ENCODE peak calls at places on chromosomes 3 and 15, in eight cellular contexts. Y is effector CD4-positive, alpha-beta T cell; W is ACHN; S is HEK293T; M is GM23248; F is HT-29; L is AG09309; G is stimulated activated CD4-positive, alpha-beta T cell treated with anti-CD3 and anti-CD28 coated beads, Interleukin-12 subunit alpha, Interleukin-12 subunit beta, amount 100 ng/mL, for 48 hours. R is an unnamed sample.

GRCh38 chr3:57152150-57152549 is 13.0 kb downstream of the IL17RD start:
- DNase-seq in Y (no peak), W (no peak), S (peak), M (no peak), F (no peak), L (no peak), G (no peak), R (peak)

GRCh38 chr3:80307844-80308243 is 540.0 kb upstream of the ROBO1 start:
- DNase-seq in Y (no peak), W (no peak), S (no peak), M (no peak), F (no peak), L (no peak), G (no peak), R (no peak)

GRCh38 chr3:79052054-79052681 is 715.6 kb downstream of the ROBO1 start:
- DNase-seq in Y (no peak), W (no peak), S (no peak), M (no peak), F (no peak), L (no peak), G (no peak), R (peak)

GRCh38 chr3:125401402-125401801 is 26.3 kb upstream of the ZNF148 start:
- DNase-seq in Y (no peak), W (peak), S (no peak), M (peak), F (no peak), L (no peak), G (no peak), R (peak)

GRCh38 chr3:51434746-51435323 is 43.8 kb downstream of the RBM15B start:
- DNase-seq in Y (peak), W (peak), S (peak), M (peak), F (peak), L (no peak), G (peak), R (peak)

GRCh38 chr3:30266536-30266935 is 339.9 kb upstream of the TGFBR2 start:
- DNase-seq in Y (no peak), W (no peak), S (no peak), M (peak), F (no peak), L (no peak), G (no peak), R (no peak)

GRCh38 chr3:159865042-159865579 is 123.5 kb upstream of the IL12A start:
- DNase-seq in Y (no peak), W (no peak), S (no peak), M (peak), F (no peak), L (peak), G (no peak), R (no peak)

GRCh38 chr3:23068016-23068728 is 135.0 kb upstream of the UBE2E2 start:
- DNase-seq in Y (no peak), W (no peak), S (no peak), M (no peak), F (no peak), L (no peak), G (no peak), R (no peak)

GRCh38 chr3:97823503-97824004 is 1.7 kb downstream of the CRYBG3 start:
- DNase-seq in Y (no peak), W (no peak), S (no peak), M (peak), F (no peak), L (no peak), G (no peak), R (no peak)

GRCh38 chr3:194139085-194139976 is 3.4 kb downstream of the HES1 start:
- DNase-seq in Y (no peak), W (peak), S (no peak), M (peak), F (peak), L (peak), G (no peak), R (peak)

GRCh38 chr15:43488790-43489585 is 4.0 kb downstream of the TP53BP1 start:
- DNase-seq in Y (no peak), W (no peak), S (no peak), M (no peak), F (no peak), L (no peak), G (no peak), R (no peak)

GRCh38 chr3:74582982-74583381 is 31.5 kb downstream of the CNTN3 start:
- DNase-seq in Y (no peak), W (no peak), S (no peak), M (no peak), F (no peak), L (no peak), G (no peak), R (no peak)

GRCh38 chr3:125220681-125221429 is 8.3 kb upstream of the SLC12A8 start:
- DNase-seq in Y (no peak), W (no peak), S (no peak), M (peak), F (no peak), L (no peak), G (no peak), R (no peak)

GRCh38 chr3:37668431-37668830 is 193.2 kb upstream of the CTDSPL start:
- DNase-seq in Y (no peak), W (no peak), S (no peak), M (peak), F (no peak), L (no peak), G (no peak), R (no peak)

GRCh38 chr15:48381861-48382260 is 50.6 kb downstream of the DUT start:
- DNase-seq in Y (no peak), W (no peak), S (no peak), M (no peak), F (no peak), L (no peak), G (no peak), R (no peak)

GRCh38 chr15:32817570-32817969 is 99.8 kb downstream of the GREM1 start:
- DNase-seq in Y (no peak), W (no peak), S (no peak), M (no peak), F (no peak), L (no peak), G (no peak), R (no peak)

GRCh38 chr3:17894434-17895060 is 152.1 kb upstream of the TBC1D5 start:
- DNase-seq in Y (no peak), W (peak), S (peak), M (peak), F (peak), L (no peak), G (peak), R (peak)

GRCh38 chr3:67648701-67649100 is 5.7 kb downstream of the SUCLG2 start:
- DNase-seq in Y (no peak), W (peak), S (no peak), M (peak), F (no peak), L (no peak), G (no peak), R (no peak)

GRCh38 chr15:68218331-68218730 is 11.2 kb downstream of the CLN6 start:
- DNase-seq in Y (no peak), W (no peak), S (no peak), M (no peak), F (no peak), L (no peak), G (no peak), R (no peak)

GRCh38 chr3:22245122-22245521 is 494.1 kb upstream of the ZNF385D start:
- DNase-seq in Y (no peak), W (peak), S (no peak), M (peak), F (no peak), L (peak), G (no peak), R (no peak)

GRCh38 chr3:36993326-36994283 is at the start of gene MLH1:
- DNase-seq in Y (peak), W (peak), S (no peak), M (peak), F (peak), L (peak), G (peak), R (peak)

GRCh38 chr3:184291738-184292445 is 7.1 kb upstream of the PSMD2 start:
- DNase-seq in Y (no peak), W (no peak), S (no peak), M (no peak), F (no peak), L (no peak), G (no peak), R (no peak)

GRCh38 chr15:70374096-70374495 is 276.4 kb upstream of the TLE3 start:
- DNase-seq in Y (no peak), W (no peak), S (no peak), M (no peak), F (no peak), L (no peak), G (no peak), R (no peak)

GRCh38 chr3:3209714-3210113 is 30.2 kb upstream of the CRBN start:
- DNase-seq in Y (no peak), W (no peak), S (no peak), M (no peak), F (no peak), L (no peak), G (no peak), R (no peak)

GRCh38 chr3:78951546-78951945 is 816.3 kb downstream of the ROBO1 start:
- DNase-seq in Y (no peak), W (no peak), S (no peak), M (no peak), F (no peak), L (no peak), G (no peak), R (no peak)

GRCh38 chr15:100114526-100114925 is 227.2 kb downstream of the ADAMTS17 start:
- DNase-seq in Y (no peak), W (no peak), S (no peak), M (no peak), F (no peak), L (no peak), G (no peak), R (no peak)

GRCh38 chr3:120839120-120839519 is 68.9 kb upstream of the STXBP5L start:
- DNase-seq in Y (no peak), W (no peak), S (no peak), M (no peak), F (no peak), L (no peak), G (no peak), R (no peak)

GRCh38 chr15:73946795-73947370 is 20.6 kb downstream of the LOXL1 start:
- DNase-seq in Y (no peak), W (no peak), S (no peak), M (no peak), F (no peak), L (no peak), G (no peak), R (no peak)

GRCh38 chr3:155435821-155436220 is 142.3 kb upstream of the STRIT1 start:
- DNase-seq in Y (no peak), W (no peak), S (no peak), M (peak), F (no peak), L (no peak), G (no peak), R (no peak)